ENCODE peak calls at places on chromosomes 4 and X, in eight cellular contexts. I, K, J, W, L, G, E and X are unnamed samples.

GRCh38 chr4:37970702-37971101 is 10.5 kb downstream of the PTTG2 start:
- DNase-seq in L (no peak), J (peak), I (peak), W (peak), K (peak), E (peak), G (peak), X (peak)

GRCh38 chr4:80135702-80136058 is 61.6 kb upstream of the PRDM8 start:
- DNase-seq in L (no peak), W (no peak), J (no peak), E (no peak), I (no peak), G (no peak), K (no peak), X (no peak)

GRCh38 chrX:72100824-72101351 is 30.8 kb downstream of the RTL5 start:
- DNase-seq in J (peak), L (no peak), E (no peak), K (peak), W (no peak), I (no peak), G (no peak), X (no peak)

GRCh38 chr4:78829296-78829695 is 53.1 kb downstream of the BMP2K start:
- DNase-seq in W (no peak), E (peak), J (no peak), L (no peak), G (no peak), I (no peak), K (no peak), X (no peak)

GRCh38 chrX:107676559-107677378 is 48.5 kb downstream of the PRPS1 start:
- DNase-seq in J (peak), I (peak), L (peak), E (peak), K (peak), G (peak), W (peak), X (peak)

GRCh38 chr4:23911675-23912455 is 22.0 kb upstream of the PPARGC1A start:
- DNase-seq in K (no peak), J (no peak), L (no peak), W (no peak), I (no peak), G (no peak), E (no peak), X (no peak)

GRCh38 chr4:544386-545105 is 31.5 kb downstream of the TMEM271 start:
- DNase-seq in G (no peak), J (no peak), W (peak), I (no peak), L (no peak), K (no peak), E (no peak), X (no peak)

GRCh38 chrX:153776611-153777045 is 4.2 kb upstream of the SRPK3 start:
- DNase-seq in W (no peak), J (no peak), L (no peak), G (no peak), E (no peak), K (no peak), I (no peak), X (no peak)

GRCh38 chrX:119981286-119982070 is 37.9 kb upstream of the NKAP start:
- DNase-seq in G (no peak), L (no peak), E (peak), J (no peak), K (no peak), I (no peak), W (no peak), X (no peak)

GRCh38 chr4:39706334-39706733 is 8.4 kb downstream of the UBE2K start:
- DNase-seq in K (no peak), J (no peak), W (no peak), G (peak), E (peak), I (no peak), L (no peak), X (peak)

GRCh38 chr4:102354671-102355454 is 9.6 kb upstream of the SLC39A8 start:
- DNase-seq in G (no peak), E (no peak), J (no peak), W (no peak), I (no peak), K (no peak), L (no peak), X (no peak)

GRCh38 chrX:15336023-15336413 is 695 bp upstream of the PIGA start:
- DNase-seq in K (no peak), J (no peak), E (peak), G (no peak), L (no peak), I (no peak), W (no peak), X (no peak)

GRCh38 chr4:115187136-115187535 is 73.7 kb upstream of the NDST4 start:
- DNase-seq in E (peak), L (no peak), W (no peak), G (no peak), K (no peak), J (no peak), I (no peak), X (no peak)

GRCh38 chr4:38860788-38861424 is 4.3 kb upstream of the TLR6 start:
- DNase-seq in J (peak), E (peak), G (no peak), W (no peak), I (no peak), L (no peak), K (peak), X (no peak)

GRCh38 chrX:103710609-103711008 is at the start of gene TMEM31:
- DNase-seq in E (no peak), G (no peak), L (no peak), J (no peak), I (no peak), W (no peak), K (no peak), X (no peak)

GRCh38 chr4:88159137-88159725 is 792 bp upstream of the ABCG2 start:
- DNase-seq in G (peak), W (no peak), J (peak), L (no peak), I (no peak), K (no peak), E (no peak), X (no peak)

GRCh38 chrX:140249122-140249521 is 255.7 kb downstream of the SOX3 start:
- DNase-seq in L (no peak), W (no peak), E (no peak), I (no peak), J (no peak), K (no peak), G (no peak), X (no peak)